ENCODE peak calls at places on chromosomes 7 and 10, in nine cellular contexts. A, I, H, S, X, R, P, B and G are unnamed samples.

GRCh38 chr7:91784469-91784868 is 96.0 kb downstream of the MTERF1 start:
- DNase-seq in A (peak; percentile 60), I (peak; percentile 58), H (no peak), S (no peak), X (no peak), R (peak; percentile 10), P (peak; percentile 58), B (no peak), G (no peak)

GRCh38 chr10:31484407-31485135 is 165.6 kb downstream of the ZEB1 start:
- DNase-seq in A (no peak), I (no peak), H (no peak), S (no peak), X (no peak), R (no peak), P (no peak), B (no peak), G (no peak)

GRCh38 chr10:102876747-102877153 is 7.5 kb downstream of the AS3MT start:
- DNase-seq in A (no peak), I (no peak), H (no peak), S (no peak), X (no peak), R (no peak), P (no peak), B (no peak), G (no peak)

GRCh38 chr7:101880536-101881443 is 63.4 kb downstream of the CUX1 start:
- DNase-seq in A (no peak), I (no peak), H (no peak), S (no peak), X (no peak), R (no peak), P (no peak), B (no peak), G (no peak)

GRCh38 chr10:78212134-78212785 is 178.6 kb downstream of the RPS24 start:
- DNase-seq in A (peak; percentile 33), I (no peak), H (peak; percentile 78), S (no peak), X (no peak), R (no peak), P (peak; percentile 34), B (no peak), G (peak; percentile 72)

GRCh38 chr7:31079126-31079918 is 27.2 kb downstream of the ADCYAP1R1 start:
- DNase-seq in A (no peak), I (no peak), H (no peak), S (no peak), X (no peak), R (no peak), P (no peak), B (no peak), G (no peak)

GRCh38 chr10:96495544-96495943 is 18.2 kb downstream of the TLL2 start:
- DNase-seq in A (no peak), I (no peak), H (no peak), S (peak; percentile 16), X (no peak), R (no peak), P (no peak), B (no peak), G (no peak)

GRCh38 chr10:121880842-121881423 is 46.9 kb downstream of the ATE1 start:
- DNase-seq in A (no peak), I (peak; percentile 14), H (no peak), S (no peak), X (no peak), R (peak; percentile 81), P (no peak), B (peak; percentile 36), G (no peak)

GRCh38 chr7:67625257-67625713 is 628.7 kb downstream of the TYW1 start:
- DNase-seq in A (peak; percentile 84), I (peak; percentile 56), H (peak; percentile 92), S (no peak), X (no peak), R (peak; percentile 4), P (peak; percentile 92), B (no peak), G (peak; percentile 88)